ENCODE peak calls at places on chromosomes 5 and 9, in five cellular contexts. One of them, this sample, is unnamed.

GRCh38 chr9:5800969-5801738 is 31.8 kb downstream of the ERMP1 start:
- DNase-seq in T-helper 1 cell: no peak
- DNase-seq in colonic mucosa: peak; percentile 38
- DNase-seq in myocyte: no peak
- DNase-seq in AG04449: no peak
- DNase-seq in this sample: no peak

GRCh38 chr9:127968046-127968445 is 12.7 kb downstream of the EEIG1 start:
- DNase-seq in T-helper 1 cell: no peak
- DNase-seq in colonic mucosa: peak; percentile 77
- DNase-seq in myocyte: no peak
- DNase-seq in AG04449: no peak
- DNase-seq in this sample: no peak

GRCh38 chr5:142749321-142749720 is 20.9 kb upstream of the ARHGAP26 start:
- DNase-seq in T-helper 1 cell: no peak
- DNase-seq in colonic mucosa: no peak
- DNase-seq in myocyte: peak; percentile 49
- DNase-seq in AG04449: no peak
- DNase-seq in this sample: no peak

GRCh38 chr5:59034498-59035186 is 451.8 kb downstream of the RAB3C start:
- DNase-seq in T-helper 1 cell: peak; percentile 3
- DNase-seq in colonic mucosa: no peak
- DNase-seq in myocyte: peak; percentile 42
- DNase-seq in AG04449: peak; percentile 58
- DNase-seq in this sample: no peak

GRCh38 chr5:69477170-69477569 is 15.4 kb upstream of the OCLN start:
- DNase-seq in T-helper 1 cell: no peak
- DNase-seq in colonic mucosa: no peak
- DNase-seq in myocyte: no peak
- DNase-seq in AG04449: no peak
- DNase-seq in this sample: no peak

GRCh38 chr9:100472725-100473261 is at the start of gene TMEFF1:
- DNase-seq in T-helper 1 cell: peak; percentile 21
- DNase-seq in colonic mucosa: peak; percentile 28
- DNase-seq in myocyte: peak; percentile 49
- DNase-seq in AG04449: no peak
- DNase-seq in this sample: peak; percentile 42

GRCh38 chr9:112274600-112274999 is 58.8 kb downstream of the PTBP3 start:
- DNase-seq in T-helper 1 cell: no peak
- DNase-seq in colonic mucosa: no peak
- DNase-seq in myocyte: no peak
- DNase-seq in AG04449: no peak
- DNase-seq in this sample: no peak

GRCh38 chr5:132060501-132061161 is at the start of gene IL3:
- DNase-seq in T-helper 1 cell: no peak
- DNase-seq in colonic mucosa: no peak
- DNase-seq in myocyte: no peak
- DNase-seq in AG04449: no peak
- DNase-seq in this sample: no peak

GRCh38 chr9:2817987-2818386 is 25.9 kb downstream of the PUM3 start:
- DNase-seq in T-helper 1 cell: no peak
- DNase-seq in colonic mucosa: no peak
- DNase-seq in myocyte: peak; percentile 92
- DNase-seq in AG04449: no peak
- DNase-seq in this sample: no peak

GRCh38 chr5:141743652-141744333 is 61.8 kb upstream of the ARAP3 start:
- DNase-seq in T-helper 1 cell: no peak
- DNase-seq in colonic mucosa: no peak
- DNase-seq in myocyte: no peak
- DNase-seq in AG04449: no peak
- DNase-seq in this sample: no peak

GRCh38 chr5:69334793-69335268 is 2.2 kb upstream of the CCDC125 start:
- DNase-seq in T-helper 1 cell: peak; percentile 63
- DNase-seq in colonic mucosa: peak; percentile 88
- DNase-seq in myocyte: peak; percentile 82
- DNase-seq in AG04449: peak; percentile 19
- DNase-seq in this sample: peak; percentile 51

GRCh38 chr9:20340161-20340861 is 282.0 kb downstream of the MLLT3 start:
- DNase-seq in T-helper 1 cell: no peak
- DNase-seq in colonic mucosa: no peak
- DNase-seq in myocyte: no peak
- DNase-seq in AG04449: no peak
- DNase-seq in this sample: no peak

GRCh38 chr9:91766301-91766700 is 183.7 kb downstream of the ROR2 start:
- DNase-seq in T-helper 1 cell: no peak
- DNase-seq in colonic mucosa: no peak
- DNase-seq in myocyte: no peak
- DNase-seq in AG04449: no peak
- DNase-seq in this sample: no peak

GRCh38 chr5:145464194-145464593 is 370.9 kb downstream of the PRELID2 start:
- DNase-seq in T-helper 1 cell: no peak
- DNase-seq in colonic mucosa: no peak
- DNase-seq in myocyte: no peak
- DNase-seq in AG04449: no peak
- DNase-seq in this sample: no peak

GRCh38 chr5:154087260-154087659 is 48.5 kb downstream of the MFAP3 start:
- DNase-seq in T-helper 1 cell: no peak
- DNase-seq in colonic mucosa: no peak
- DNase-seq in myocyte: peak; percentile 62
- DNase-seq in AG04449: no peak
- DNase-seq in this sample: peak; percentile 33

GRCh38 chr5:94471496-94471895 is 146.9 kb downstream of the KIAA0825 start:
- DNase-seq in T-helper 1 cell: no peak
- DNase-seq in colonic mucosa: no peak
- DNase-seq in myocyte: peak; percentile 39
- DNase-seq in AG04449: no peak
- DNase-seq in this sample: no peak

GRCh38 chr5:35803221-35803651 is 53.5 kb upstream of the IL7R start:
- DNase-seq in T-helper 1 cell: peak; percentile 23
- DNase-seq in colonic mucosa: no peak
- DNase-seq in myocyte: peak; percentile 81
- DNase-seq in AG04449: no peak
- DNase-seq in this sample: peak; percentile 60

GRCh38 chr9:134433101-134433500 is 106.8 kb downstream of the RXRA start:
- DNase-seq in T-helper 1 cell: no peak
- DNase-seq in colonic mucosa: no peak
- DNase-seq in myocyte: peak; percentile 52
- DNase-seq in AG04449: no peak
- DNase-seq in this sample: no peak

GRCh38 chr9:29945012-29945411 is 2371.7 kb upstream of the C9orf72 start:
- DNase-seq in T-helper 1 cell: no peak
- DNase-seq in colonic mucosa: no peak
- DNase-seq in myocyte: no peak
- DNase-seq in AG04449: no peak
- DNase-seq in this sample: no peak

GRCh38 chr9:14344846-14345585 is 31.1 kb upstream of the NFIB start:
- DNase-seq in T-helper 1 cell: no peak
- DNase-seq in colonic mucosa: no peak
- DNase-seq in myocyte: no peak
- DNase-seq in AG04449: no peak
- DNase-seq in this sample: no peak

GRCh38 chr5:179763215-179763945 is 30.4 kb upstream of the LTC4S start:
- DNase-seq in T-helper 1 cell: peak; percentile 25
- DNase-seq in colonic mucosa: peak; percentile 79
- DNase-seq in myocyte: peak; percentile 73
- DNase-seq in AG04449: peak; percentile 51
- DNase-seq in this sample: peak; percentile 35

GRCh38 chr9:17936365-17936764 is 357.5 kb downstream of the SH3GL2 start:
- DNase-seq in T-helper 1 cell: no peak
- DNase-seq in colonic mucosa: peak; percentile 24
- DNase-seq in myocyte: no peak
- DNase-seq in AG04449: no peak
- DNase-seq in this sample: no peak

GRCh38 chr9:129671519-129671918 is 6.1 kb downstream of the PRRX2 start:
- DNase-seq in T-helper 1 cell: no peak
- DNase-seq in colonic mucosa: no peak
- DNase-seq in myocyte: peak; percentile 12
- DNase-seq in AG04449: no peak
- DNase-seq in this sample: no peak

GRCh38 chr9:127166651-127167524 is 44.5 kb upstream of the ANGPTL2 start:
- DNase-seq in T-helper 1 cell: no peak
- DNase-seq in colonic mucosa: no peak
- DNase-seq in myocyte: peak; percentile 34
- DNase-seq in AG04449: no peak
- DNase-seq in this sample: no peak

GRCh38 chr9:79687131-79687447 is 115.3 kb downstream of the TLE4 start:
- DNase-seq in T-helper 1 cell: no peak
- DNase-seq in colonic mucosa: no peak
- DNase-seq in myocyte: no peak
- DNase-seq in AG04449: no peak
- DNase-seq in this sample: no peak

GRCh38 chr9:130780865-130781504 is 54.1 kb upstream of the ABL1 start:
- DNase-seq in T-helper 1 cell: no peak
- DNase-seq in colonic mucosa: no peak
- DNase-seq in myocyte: peak; percentile 90
- DNase-seq in AG04449: peak; percentile 95
- DNase-seq in this sample: no peak

GRCh38 chr5:144333336-144333920 is 162.8 kb downstream of the KCTD16 start:
- DNase-seq in T-helper 1 cell: no peak
- DNase-seq in colonic mucosa: no peak
- DNase-seq in myocyte: peak; percentile 45
- DNase-seq in AG04449: no peak
- DNase-seq in this sample: no peak

GRCh38 chr9:69066955-69067354 is 31.4 kb downstream of the FXN start:
- DNase-seq in T-helper 1 cell: no peak
- DNase-seq in colonic mucosa: no peak
- DNase-seq in myocyte: no peak
- DNase-seq in AG04449: no peak
- DNase-seq in this sample: no peak

GRCh38 chr5:100464418-100464817 is 70.8 kb upstream of the FAM174A start:
- DNase-seq in T-helper 1 cell: no peak
- DNase-seq in colonic mucosa: no peak
- DNase-seq in myocyte: peak; percentile 84
- DNase-seq in AG04449: no peak
- DNase-seq in this sample: no peak

GRCh38 chr5:13536921-13537320 is 407.6 kb downstream of the DNAH5 start:
- DNase-seq in T-helper 1 cell: no peak
- DNase-seq in colonic mucosa: no peak
- DNase-seq in myocyte: no peak
- DNase-seq in AG04449: no peak
- DNase-seq in this sample: no peak